ENCODE peak calls at places on chromosomes 3 and 15, in six cellular contexts. T is neuronal stem cell, I is A549, M is mammary epithelial cell, K is neural progenitor cell, C is H9. H is an unnamed sample.

GRCh38 chr3:185270262-185270955 is 16.6 kb upstream of the EHHADH start:
- DNase-seq in M (peak; percentile 23), T (no peak), C (peak; percentile 56), I (peak; percentile 31), K (peak; percentile 64), H (peak; percentile 67)

GRCh38 chr15:61879219-61879618 is 181.0 kb downstream of the VPS13C start:
- DNase-seq in T (no peak), C (no peak), K (no peak), M (peak; percentile 80), I (no peak), H (no peak)

GRCh38 chr15:28955160-28955502 is 69.4 kb downstream of the APBA2 start:
- DNase-seq in M (no peak), I (no peak), K (peak; percentile 41), C (peak; percentile 11), T (no peak), H (peak; percentile 42)

GRCh38 chr15:33183334-33183733 is 11.2 kb downstream of the FMN1 start:
- DNase-seq in M (no peak), K (no peak), I (no peak), T (no peak), C (no peak), H (no peak)

GRCh38 chr3:12750658-12751071 is 8.4 kb downstream of the TMEM40 start:
- DNase-seq in C (no peak), T (no peak), M (peak; percentile 69), K (no peak), I (no peak), H (peak; percentile 74)

GRCh38 chr3:59163953-59164352 is 114.1 kb upstream of the CFAP20DC start:
- DNase-seq in M (no peak), K (no peak), C (no peak), I (no peak), T (no peak), H (no peak)

GRCh38 chr3:76728411-76728810 is 311.5 kb upstream of the ROBO2 start:
- DNase-seq in M (no peak), I (no peak), T (no peak), C (no peak), K (no peak), H (no peak)

GRCh38 chr15:63276342-63277043 is 912 bp upstream of the APH1B start:
- DNase-seq in K (no peak), T (no peak), I (no peak), C (no peak), M (peak; percentile 4), H (no peak)

GRCh38 chr3:31762016-31762764 is 218.9 kb downstream of the OSBPL10 start:
- DNase-seq in C (no peak), T (no peak), M (no peak), I (no peak), K (peak; percentile 15), H (no peak)

GRCh38 chr3:162022931-162023330 is 526.3 kb downstream of the OTOL1 start:
- DNase-seq in T (no peak), C (no peak), I (no peak), K (no peak), M (no peak), H (no peak)

GRCh38 chr3:52833202-52833601 is 1.6 kb downstream of the MUSTN1 start:
- DNase-seq in M (no peak), C (no peak), K (no peak), T (no peak), I (no peak), H (no peak)

GRCh38 chr3:32148356-32148755 is 41.9 kb downstream of the GPD1L start:
- DNase-seq in C (no peak), I (no peak), M (no peak), T (no peak), K (no peak), H (no peak)

GRCh38 chr3:124126446-124127017 is 134.6 kb upstream of the ROPN1 start:
- DNase-seq in K (no peak), C (no peak), M (no peak), T (no peak), I (no peak), H (no peak)

GRCh38 chr15:60673918-60674558 is 195.1 kb upstream of the ICE2 start:
- DNase-seq in K (no peak), C (no peak), T (no peak), I (peak; percentile 42), M (peak; percentile 91), H (no peak)

GRCh38 chr3:178325330-178325729 is 210.9 kb upstream of the KCNMB2 start:
- DNase-seq in T (no peak), M (no peak), I (no peak), K (peak; percentile 6), C (no peak), H (no peak)

GRCh38 chr3:134881305-134881704 is 86.2 kb downstream of the EPHB1 start:
- DNase-seq in T (no peak), M (no peak), I (no peak), K (no peak), C (no peak), H (no peak)

GRCh38 chr3:174815750-174816149 is 43.4 kb upstream of the NAALADL2 start:
- DNase-seq in K (no peak), I (no peak), T (no peak), M (no peak), C (no peak), H (no peak)

GRCh38 chr15:80419546-80419945 is 15.4 kb downstream of the ARNT2 start:
- DNase-seq in M (peak; percentile 18), I (no peak), T (no peak), C (no peak), K (no peak), H (no peak)

GRCh38 chr3:51434746-51435323 is 43.8 kb downstream of the RBM15B start:
- DNase-seq in M (peak; percentile 43), K (peak; percentile 65), T (peak; percentile 31), I (peak; percentile 23), C (peak; percentile 57), H (peak; percentile 86)

GRCh38 chr3:137075020-137075419 is 117.2 kb downstream of the IL20RB start:
- DNase-seq in M (no peak), C (no peak), T (no peak), I (no peak), K (no peak), H (no peak)

GRCh38 chr3:186255703-186256331 is 106.2 kb downstream of the DGKG start:
- DNase-seq in C (peak; percentile 59), M (peak; percentile 61), I (no peak), K (peak; percentile 67), T (no peak), H (peak; percentile 91)

GRCh38 chr3:130508970-130509369 is 8.0 kb upstream of the COL6A6 start:
- DNase-seq in T (no peak), C (no peak), K (peak; percentile 29), I (no peak), M (no peak), H (no peak)

GRCh38 chr3:31946484-31947081 is 34.5 kb downstream of the OSBPL10 start:
- DNase-seq in K (no peak), M (no peak), T (no peak), C (no peak), I (no peak), H (peak; percentile 90)

GRCh38 chr3:58183891-58184290 is 26.9 kb downstream of the DNASE1L3 start:
- DNase-seq in I (no peak), T (no peak), C (no peak), K (no peak), M (no peak), H (no peak)

GRCh38 chr3:152278674-152279427 is 10.1 kb downstream of the MBNL1 start:
- DNase-seq in I (no peak), M (no peak), C (no peak), T (no peak), K (no peak), H (no peak)
- H3K4me2 ChIP-seq in I (peak overlapping the region; percentile 2), M (no peak overlapping the region), C (no peak overlapping the region), T (no peak overlapping the region), K (no peak overlapping the region), H (peak overlapping the region; percentile 57)

DNA sequence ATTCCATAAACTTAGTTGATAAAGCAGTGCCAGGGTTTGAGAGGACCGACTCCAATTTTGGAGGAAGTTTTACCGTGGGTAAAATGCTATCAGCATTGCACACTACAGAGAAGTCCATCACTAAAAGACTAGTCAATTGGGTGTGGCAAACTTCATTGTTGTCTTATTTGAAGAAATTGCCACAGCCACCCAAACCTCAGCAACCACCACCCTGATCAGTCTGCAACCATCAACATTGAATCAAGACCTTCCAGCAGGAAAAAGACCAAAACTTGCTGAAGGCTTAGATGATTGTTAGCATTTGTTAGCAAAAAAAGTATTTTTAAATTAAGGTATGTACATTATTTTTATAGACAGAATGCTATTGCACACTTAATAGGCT is 60.5 kb downstream of the KLF13 start:
- DNase-seq in C (no peak), M (no peak), T (no peak), K (no peak), I (no peak), H (no peak)
- H3K4me2 ChIP-seq in C (no peak overlapping the region), M (no peak overlapping the region), T (no peak overlapping the region), K (no peak overlapping the region), I (peak overlapping the region; percentile 41), H (no peak overlapping the region)

DNA sequence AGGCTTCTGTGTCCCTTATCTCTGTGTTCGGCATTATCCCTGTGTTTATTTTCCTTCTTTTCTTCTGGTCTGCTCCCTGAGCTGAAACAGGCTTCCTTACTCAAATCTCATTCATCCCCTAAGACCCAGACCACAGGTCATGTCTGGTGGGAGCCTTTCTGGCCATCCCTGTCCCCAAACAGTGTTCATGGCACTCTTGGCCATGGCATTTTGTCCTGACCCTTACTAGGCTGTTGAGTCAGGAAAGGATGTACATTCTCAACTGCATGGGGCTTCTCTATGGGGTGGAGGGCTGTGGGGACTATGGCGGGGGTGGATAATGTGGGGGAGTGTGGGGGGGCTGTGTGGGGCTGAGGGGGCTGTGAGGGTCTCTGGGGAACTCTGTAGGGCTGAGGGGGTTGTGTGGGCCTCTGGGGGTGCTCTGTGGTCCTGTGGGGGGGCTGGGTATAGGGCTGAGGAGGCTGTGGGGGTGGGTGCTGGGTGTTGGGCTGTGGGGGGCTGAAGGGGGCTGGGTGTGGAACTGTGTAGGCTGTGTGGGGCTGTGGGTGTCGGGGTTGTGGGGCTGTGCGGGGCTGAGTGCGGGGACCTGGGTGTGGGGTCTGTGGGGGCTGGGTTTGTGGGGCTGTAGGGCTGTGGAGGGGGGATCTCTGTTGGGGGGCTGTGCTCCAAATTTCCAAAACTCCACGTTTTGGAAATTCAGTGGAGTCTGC is 64.3 kb downstream of the KLF13 start:
- DNase-seq in I (no peak), M (no peak), C (no peak), K (no peak), T (no peak), H (no peak)
- H3K4me2 ChIP-seq in I (peak overlapping the region; percentile 85), M (no peak overlapping the region), C (no peak overlapping the region), K (peak overlapping the region; percentile 90), T (no peak overlapping the region), H (no peak overlapping the region)

DNA sequence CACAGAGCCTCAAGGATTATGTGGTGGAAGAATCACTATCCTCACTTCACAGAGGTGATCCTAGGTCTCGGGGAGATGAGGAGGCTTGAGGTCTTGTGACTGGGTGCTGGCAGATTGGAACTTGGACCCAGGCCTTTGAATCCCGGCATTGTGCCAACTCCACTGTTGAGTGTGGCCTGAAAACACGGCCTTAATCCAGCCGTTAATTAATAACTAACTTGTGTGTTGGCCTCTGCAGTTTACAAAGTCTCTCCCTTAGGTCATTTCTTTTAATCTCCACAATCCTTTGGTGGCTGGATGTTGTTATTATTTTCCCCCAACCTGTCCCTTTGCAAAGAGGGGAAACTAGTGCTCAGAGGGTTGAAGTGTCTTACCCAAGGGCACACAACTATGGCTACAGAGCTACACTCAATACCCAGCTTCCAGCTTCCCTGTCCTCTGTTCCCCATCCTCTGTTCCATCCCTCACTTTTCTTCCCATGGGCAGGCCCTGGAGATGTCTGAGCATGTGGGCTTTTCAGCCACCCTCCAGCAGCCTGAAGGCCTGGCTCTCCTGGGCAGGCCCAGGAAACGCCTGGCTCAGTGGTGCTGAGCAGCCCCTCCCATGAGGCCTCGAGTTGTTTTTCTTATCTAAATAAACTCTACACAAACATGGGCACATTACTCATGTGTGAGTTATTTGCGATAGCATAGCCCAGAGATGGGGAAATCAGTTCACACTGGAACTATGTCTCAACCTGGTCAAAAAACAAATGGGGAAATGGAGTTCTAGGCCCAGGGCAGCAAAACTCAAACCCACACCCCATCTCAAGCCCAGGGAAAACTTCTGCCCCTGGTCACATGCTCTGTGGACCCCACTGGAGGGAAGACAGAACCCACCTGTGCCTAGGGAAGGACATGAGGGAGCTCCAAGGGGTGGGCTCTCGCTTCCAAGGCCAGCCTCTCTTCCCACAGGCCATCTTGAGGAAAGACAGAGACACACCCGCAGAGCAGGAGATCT is 16.8 kb upstream of the SMAD3 start:
- DNase-seq in K (no peak), C (no peak), T (no peak), I (peak; percentile 87), M (peak; percentile 86), H (no peak)
- H3K4me2 ChIP-seq in K (no peak overlapping the region), C (no peak overlapping the region), T (no peak overlapping the region), I (peak overlapping the region; percentile 81), M (peak overlapping the region; percentile 45), H (no peak overlapping the region)